ENCODE peak calls at places on chromosome 1, in eight cellular contexts. Q, F, B, H, M, L, Z and O are unnamed samples.

GRCh38 chr1:41482906-41483895 is 1.3 kb downstream of the EDN2 start:
- DNase-seq in Q (no peak), F (no peak), B (no peak), H (no peak), M (no peak), L (peak; percentile 44), Z (no peak), O (no peak)

GRCh38 chr1:60972841-60973364 is 109.5 kb upstream of the NFIA start:
- DNase-seq in Q (no peak), F (peak; percentile 69), B (no peak), H (no peak), M (no peak), L (no peak), Z (peak; percentile 87), O (no peak)

GRCh38 chr1:82453511-82454185 is 652.9 kb downstream of the ADGRL2 start:
- DNase-seq in Q (no peak), F (no peak), B (no peak), H (no peak), M (no peak), L (no peak), Z (no peak), O (no peak)

GRCh38 chr1:3094863-3095780 is 26.1 kb downstream of the PRDM16 start:
- DNase-seq in Q (no peak), F (no peak), B (no peak), H (no peak), M (no peak), L (no peak), Z (no peak), O (no peak)

GRCh38 chr1:4549933-4550332 is 104.5 kb upstream of the AJAP1 start:
- DNase-seq in Q (no peak), F (peak; percentile 16), B (no peak), H (peak; percentile 10), M (no peak), L (no peak), Z (no peak), O (peak; percentile 46)

GRCh38 chr1:196400478-196401453 is 207.5 kb downstream of the KCNT2 start:
- DNase-seq in Q (peak; percentile 72), F (no peak), B (peak; percentile 40), H (no peak), M (no peak), L (no peak), Z (peak; percentile 90), O (no peak)

GRCh38 chr1:152112101-152112884 is 3.0 kb downstream of the TCHH start:
- DNase-seq in Q (no peak), F (no peak), B (no peak), H (no peak), M (no peak), L (no peak), Z (no peak), O (no peak)

GRCh38 chr1:205569411-205570172 is 62.2 kb downstream of the ELK4 start:
- DNase-seq in Q (no peak), F (no peak), B (no peak), H (no peak), M (no peak), L (no peak), Z (no peak), O (peak; percentile 42)

DNA sequence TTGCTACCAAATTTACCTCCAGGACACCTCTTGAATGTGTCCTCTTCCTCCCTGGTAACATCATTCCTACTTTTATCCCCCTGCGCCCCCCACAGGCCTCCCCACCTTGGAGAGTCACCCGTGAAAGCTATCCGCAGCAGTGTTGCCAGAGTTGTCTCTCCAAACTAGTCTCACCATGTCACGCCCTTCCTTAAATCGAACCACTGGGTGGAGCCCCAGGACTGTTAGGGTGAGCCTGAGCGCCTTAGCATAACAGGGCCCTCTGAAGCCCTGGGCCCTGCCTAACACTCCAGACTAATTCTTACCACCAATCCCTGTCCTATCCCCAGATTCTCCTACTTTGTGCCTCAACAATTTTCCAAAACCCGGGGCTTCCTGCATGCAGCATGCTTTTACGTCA is 35.0 kb downstream of the HSD3B2 start:
- DNase-seq in Q (no peak), F (no peak), B (no peak), H (no peak), M (no peak), L (no peak), Z (no peak), O (no peak)
- TF ChIP-seq CTCF in Q (no peak), F (no peak), B (no peak), H (peak; percentile 37), M (no peak), L (no peak), Z (no peak), O (no peak)

GRCh38 chr1:68165665-68166064 is 66.7 kb downstream of the WLS start:
- DNase-seq in Q (no peak), F (no peak), B (no peak), H (no peak), M (no peak), L (no peak), Z (no peak), O (no peak)
- TF ChIP-seq CTCF in Q (no peak), F (no peak), B (no peak), H (no peak), M (no peak), L (no peak), Z (no peak), O (no peak)

DNA sequence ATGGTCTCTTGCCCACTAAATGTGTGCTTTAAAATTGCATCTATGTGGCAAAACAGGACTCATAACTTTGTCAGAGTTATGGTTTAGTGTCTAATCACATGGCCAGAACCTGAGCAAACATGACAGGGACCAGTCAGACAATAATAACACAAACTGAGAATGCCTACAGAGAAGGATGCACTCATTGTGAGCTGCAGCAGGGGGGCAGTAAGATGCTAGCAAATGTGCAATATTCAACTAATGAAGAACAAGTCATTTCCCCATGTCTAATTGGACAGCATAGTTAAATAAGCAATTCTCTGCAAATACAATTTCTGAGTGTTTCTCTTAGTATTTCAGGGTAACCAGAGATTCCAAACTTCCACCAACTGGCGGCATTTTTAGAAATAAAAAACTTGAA is 30.8 kb downstream of the SPAG17 start:
- DNase-seq in Q (no peak), F (peak; percentile 20), B (no peak), H (peak; percentile 50), M (no peak), L (no peak), Z (no peak), O (no peak)
- TF ChIP-seq CTCF in Q (no peak), F (peak; percentile 34), B (no peak), H (peak; percentile 91), M (no peak), L (peak; percentile 11), Z (peak; percentile 46), O (peak; percentile 50)

GRCh38 chr1:20981903-20982695 is 194.6 kb downstream of the EIF4G3 start:
- DNase-seq in Q (no peak), F (no peak), B (no peak), H (no peak), M (no peak), L (no peak), Z (peak; percentile 10), O (no peak)
- TF ChIP-seq CTCF in Q (no peak), F (peak; percentile 19), B (no peak), H (peak; percentile 38), M (no peak), L (peak; percentile 32), Z (peak; percentile 35), O (no peak)

GRCh38 chr1:246203180-246203579 is 303.9 kb downstream of the SMYD3 start:
- DNase-seq in Q (no peak), F (no peak), B (no peak), H (no peak), M (no peak), L (no peak), Z (no peak), O (no peak)
- TF ChIP-seq CTCF in Q (no peak), F (no peak), B (no peak), H (no peak), M (no peak), L (no peak), Z (no peak), O (no peak)

GRCh38 chr1:193408782-193409293 is 222.4 kb upstream of the B3GALT2 start:
- DNase-seq in Q (peak; percentile 93), F (no peak), B (peak; percentile 66), H (no peak), M (peak; percentile 85), L (peak; percentile 66), Z (peak; percentile 99), O (no peak)
- TF ChIP-seq CTCF in Q (no peak), F (no peak), B (no peak), H (no peak), M (no peak), L (no peak), Z (peak; percentile 13), O (no peak)